ENCODE peak calls at places on chromosomes 12 and 14, in five cellular contexts. L is astrocyte of the cerebellum, T is neural progenitor cell, M is sigmoid colon, P is right lobe of liver. Q is an unnamed sample.

GRCh38 chr14:92903359-92903758 is 19.6 kb upstream of the CHGA start:
- DNase-seq in L (no peak), T (no peak), M (no peak), P (no peak), Q (no peak)

GRCh38 chr12:130849561-130850417 is 10.7 kb upstream of the STX2 start:
- DNase-seq in L (no peak), T (no peak), M (peak; percentile 2), P (no peak), Q (no peak)

GRCh38 chr14:80839743-80840142 is 101.8 kb downstream of the CEP128 start:
- DNase-seq in L (no peak), T (no peak), M (no peak), P (no peak), Q (no peak)

GRCh38 chr12:105351523-105351922 is 21.0 kb downstream of the C12orf75 start:
- DNase-seq in L (no peak), T (no peak), M (no peak), P (no peak), Q (no peak)

GRCh38 chr12:100234166-100234565 is 32.7 kb downstream of the DEPDC4 start:
- DNase-seq in L (no peak), T (no peak), M (no peak), P (no peak), Q (no peak)

GRCh38 chr14:89641495-89642162 is 224.6 kb upstream of the FOXN3 start:
- DNase-seq in L (no peak), T (no peak), M (no peak), P (no peak), Q (peak; percentile 65)

GRCh38 chr14:51293149-51293925 is 53.3 kb downstream of the TMX1 start:
- DNase-seq in L (peak; percentile 26), T (no peak), M (peak; percentile 74), P (peak; percentile 20), Q (no peak)

GRCh38 chr12:105204916-105205315 is 31.1 kb downstream of the APPL2 start:
- DNase-seq in L (peak; percentile 11), T (no peak), M (no peak), P (no peak), Q (no peak)

GRCh38 chr14:60532442-60532841 is 23.5 kb downstream of the SIX6 start:
- DNase-seq in L (no peak), T (no peak), M (no peak), P (no peak), Q (no peak)

GRCh38 chr12:64001439-64001838 is 156.9 kb downstream of the SRGAP1 start:
- DNase-seq in L (no peak), T (no peak), M (no peak), P (no peak), Q (no peak)

GRCh38 chr12:51293693-51294092 is 23.5 kb upstream of the SMAGP start:
- DNase-seq in L (no peak), T (no peak), M (no peak), P (no peak), Q (no peak)

GRCh38 chr12:48185181-48185919 is 1.9 kb downstream of the CCDC184 start:
- DNase-seq in L (no peak), T (peak; percentile 52), M (no peak), P (no peak), Q (no peak)

GRCh38 chr12:38886064-38886463 is 19.3 kb downstream of the CPNE8 start:
- DNase-seq in L (no peak), T (no peak), M (no peak), P (peak; percentile 84), Q (no peak)

GRCh38 chr12:52233462-52234141 is 559 bp downstream of the KRT7 start:
- DNase-seq in L (no peak), T (peak; percentile 35), M (peak; percentile 63), P (no peak), Q (no peak)

GRCh38 chr14:44742202-44742601 is 219.5 kb downstream of the KLHL28 start:
- DNase-seq in L (no peak), T (no peak), M (no peak), P (no peak), Q (no peak)

GRCh38 chr12:127113945-127114344 is 1153.0 kb upstream of the TMEM132C start:
- DNase-seq in L (no peak), T (peak; percentile 28), M (no peak), P (no peak), Q (no peak)

GRCh38 chr12:92756905-92757598 is 54.3 kb downstream of the PLEKHG7 start:
- DNase-seq in L (no peak), T (no peak), M (no peak), P (no peak), Q (no peak)

GRCh38 chr12:53530920-53531319 is 23.6 kb upstream of the NPFF start:
- DNase-seq in L (no peak), T (no peak), M (no peak), P (no peak), Q (no peak)

GRCh38 chr12:107349008-107349747 is 255.8 kb upstream of the CRY1 start:
- DNase-seq in L (peak; percentile 91), T (peak; percentile 24), M (no peak), P (no peak), Q (no peak)

GRCh38 chr14:92710001-92710341 is 38.5 kb downstream of the LGMN start:
- DNase-seq in L (no peak), T (no peak), M (no peak), P (no peak), Q (no peak)

GRCh38 chr12:121295123-121295745 is 1.3 kb downstream of the CAMKK2 start:
- DNase-seq in L (no peak), T (peak; percentile 59), M (no peak), P (no peak), Q (no peak)

GRCh38 chr12:520119-520518 is 60.4 kb downstream of the B4GALNT3 start:
- DNase-seq in L (no peak), T (no peak), M (no peak), P (no peak), Q (no peak)

GRCh38 chr12:121116318-121117225 is 16.1 kb upstream of the P2RX7 start:
- DNase-seq in L (no peak), T (no peak), M (no peak), P (peak; percentile 21), Q (no peak)

GRCh38 chr12:6792522-6793201 is 3.3 kb downstream of the CD4 start:
- DNase-seq in L (no peak), T (peak; percentile 49), M (peak; percentile 78), P (no peak), Q (no peak)

GRCh38 chr12:76226397-76226796 is 121.8 kb downstream of the BBS10 start:
- DNase-seq in L (no peak), T (no peak), M (no peak), P (no peak), Q (no peak)

GRCh38 chr12:12613334-12613733 is 1.7 kb downstream of the CREBL2 start:
- DNase-seq in L (no peak), T (no peak), M (no peak), P (no peak), Q (no peak)

GRCh38 chr12:101813117-101813516 is 17.6 kb downstream of the GNPTAB start:
- DNase-seq in L (no peak), T (no peak), M (no peak), P (no peak), Q (no peak)

GRCh38 chr14:103855734-103856095 is 8.3 kb upstream of the PPP1R13B start:
- DNase-seq in L (no peak), T (no peak), M (no peak), P (no peak), Q (no peak)

GRCh38 chr12:52832960-52833905 is 878 bp downstream of the KRT79 start:
- DNase-seq in L (no peak), T (no peak), M (no peak), P (no peak), Q (no peak)

GRCh38 chr14:103110681-103111296 is 12.5 kb upstream of the TNFAIP2 start:
- DNase-seq in L (no peak), T (no peak), M (no peak), P (no peak), Q (no peak)

GRCh38 chr14:76456891-76457586 is 81.1 kb downstream of the ESRRB start:
- DNase-seq in L (no peak), T (no peak), M (no peak), P (no peak), Q (no peak)

GRCh38 chr12:16515666-16516065 is 90.3 kb downstream of the LMO3 start:
- DNase-seq in L (no peak), T (no peak), M (no peak), P (no peak), Q (no peak)

GRCh38 chr14:104223101-104223809 is 84.9 kb downstream of the KIF26A start:
- DNase-seq in L (no peak), T (no peak), M (no peak), P (peak; percentile 43), Q (no peak)

GRCh38 chr14:72790887-72791566 is 102.9 kb downstream of the DPF3 start:
- DNase-seq in L (no peak), T (no peak), M (no peak), P (no peak), Q (no peak)

GRCh38 chr14:106129274-106129673 is 602.9 kb downstream of the TMEM121 start:
- DNase-seq in L (no peak), T (no peak), M (no peak), P (no peak), Q (no peak)

GRCh38 chr14:92665699-92666110 is 82.7 kb downstream of the LGMN start:
- DNase-seq in L (no peak), T (no peak), M (no peak), P (no peak), Q (no peak)

GRCh38 chr14:65501328-65501727 is 88.8 kb downstream of the FUT8 start:
- DNase-seq in L (no peak), T (no peak), M (no peak), P (no peak), Q (no peak)
- TF ChIP-seq CTCF in L (peak; percentile 23), T (no peak), M (no peak), P (no peak), Q (peak; percentile 34)

GRCh38 chr14:34538871-34539406 is 562 bp downstream of the EAPP start:
- DNase-seq in L (no peak), T (no peak), M (no peak), P (no peak), Q (no peak)
- H3K4me3 ChIP-seq in L (peak overlapping the region; percentile 74), T (peak overlapping the region; percentile 75), M (peak overlapping the region; percentile 93), P (peak overlapping the region; percentile 80), Q (peak overlapping the region; percentile 99)

GRCh38 chr14:39422243-39422642 is 10.0 kb downstream of the FBXO33 start:
- DNase-seq in L (no peak), T (no peak), M (no peak), P (no peak), Q (no peak)

GRCh38 chr14:39416072-39416471 is 16.2 kb downstream of the FBXO33 start:
- DNase-seq in L (no peak), T (no peak), M (no peak), P (no peak), Q (no peak)

GRCh38 chr14:39419272-39419671 is 13.0 kb downstream of the FBXO33 start:
- DNase-seq in L (no peak), T (no peak), M (no peak), P (no peak), Q (no peak)

DNA sequence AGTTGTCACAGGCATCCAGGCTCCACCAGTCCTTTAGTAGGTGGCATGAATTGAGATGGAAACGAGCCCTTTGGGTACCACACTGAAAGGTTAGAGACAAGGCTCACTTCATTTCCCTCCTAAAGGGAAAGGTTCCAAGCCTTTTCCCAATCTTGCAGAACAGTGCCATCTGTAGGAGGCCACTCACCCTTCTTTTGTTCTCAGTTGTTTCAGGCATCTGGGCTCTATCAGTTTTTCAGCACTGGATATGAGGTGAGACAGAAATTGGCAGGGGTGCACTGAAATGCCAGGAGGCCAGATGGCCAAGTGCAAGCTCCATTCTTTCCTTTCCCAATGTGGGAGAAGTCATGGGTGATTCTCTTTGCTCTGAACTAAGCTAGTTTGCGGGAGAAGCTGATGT is 15.2 kb downstream of the FBXO33 start:
- DNase-seq in L (no peak), T (no peak), M (no peak), P (no peak), Q (no peak)
- TF ChIP-seq CTCF in L (no peak), T (peak; percentile 36), M (no peak), P (no peak), Q (no peak)

GRCh38 chr12:124940143-124940392 is 25.6 kb upstream of the UBC start:
- DNase-seq in L (no peak), T (no peak), M (no peak), P (no peak), Q (no peak)
- H3K4me3 ChIP-seq in L (peak overlapping the region; percentile 47), T (peak overlapping the region; percentile 74), M (peak overlapping the region; percentile 51), P (peak overlapping the region; percentile 26), Q (peak overlapping the region; percentile 51)

Q was measured in GM12864.